ENCODE peak calls at places on chromosomes 13 and 19, in four cellular contexts. B is breast epithelium; I is effector memory CD4-positive, alpha-beta T cell; X is adrenal gland. V is an unnamed sample.

GRCh38 chr19:38842439-38843174 is 7.2 kb downstream of the HNRNPL start:
- DNase-seq in B (no peak), I (peak), X (no peak), V (no peak)

GRCh38 chr13:24127116-24127631 is 33.3 kb upstream of the SPATA13 start:
- DNase-seq in B (no peak), I (no peak), X (no peak), V (peak)

GRCh38 chr19:42540071-42540553 is 11.8 kb upstream of the CEACAM1 start:
- DNase-seq in B (no peak), I (no peak), X (peak), V (no peak)

GRCh38 chr19:16736709-16737108 is 17.1 kb downstream of the NWD1 start:
- DNase-seq in B (no peak), I (no peak), X (no peak), V (no peak)

GRCh38 chr13:84400711-84401110 is 518.4 kb upstream of the SLITRK1 start:
- DNase-seq in B (no peak), I (no peak), X (no peak), V (no peak)

GRCh38 chr19:2533686-2534085 is 57.8 kb downstream of the GADD45B start:
- DNase-seq in B (no peak), I (no peak), X (no peak), V (no peak)

GRCh38 chr13:48749144-48749543 is 95.4 kb downstream of the CYSLTR2 start:
- DNase-seq in B (no peak), I (no peak), X (peak), V (no peak)

GRCh38 chr13:104372128-104372527 is 1305.9 kb upstream of the SLC10A2 start:
- DNase-seq in B (no peak), I (no peak), X (no peak), V (no peak)

GRCh38 chr13:71879129-71879535 is 12.1 kb upstream of the DACH1 start:
- DNase-seq in B (no peak), I (no peak), X (no peak), V (no peak)

GRCh38 chr19:13954185-13954584 is 1.9 kb downstream of the DCAF15 start:
- DNase-seq in B (no peak), I (no peak), X (no peak), V (no peak)

GRCh38 chr13:72565893-72566292 is 161.5 kb downstream of the MZT1 start:
- DNase-seq in B (no peak), I (no peak), X (no peak), V (no peak)

GRCh38 chr13:31880849-31881494 is 141.6 kb downstream of the RXFP2 start:
- DNase-seq in B (no peak), I (no peak), X (no peak), V (no peak)

GRCh38 chr19:41223431-41224234 is 4.6 kb downstream of the AXL start:
- DNase-seq in B (no peak), I (no peak), X (peak), V (no peak)

GRCh38 chr13:101626925-101627555 is 174.6 kb downstream of the ITGBL1 start:
- DNase-seq in B (no peak), I (no peak), X (no peak), V (peak)

GRCh38 chr13:41306271-41307150 is 4.6 kb upstream of the NAA16 start:
- DNase-seq in B (no peak), I (no peak), X (no peak), V (no peak)

GRCh38 chr19:50377051-50377441 is 789 bp downstream of the NR1H2 start:
- DNase-seq in B (peak), I (peak), X (no peak), V (no peak)

GRCh38 chr13:31982540-31982939 is 49.0 kb upstream of the FRY start:
- DNase-seq in B (peak), I (no peak), X (peak), V (no peak)

GRCh38 chr13:25756916-25757315 is 294.9 kb downstream of the SHISA2 start:
- DNase-seq in B (no peak), I (no peak), X (no peak), V (no peak)

GRCh38 chr13:33487575-33488243 is 202.2 kb upstream of the STARD13 start:
- DNase-seq in B (no peak), I (no peak), X (peak), V (no peak)

GRCh38 chr19:55270172-55270942 is 9.6 kb downstream of the HSPBP1 start:
- DNase-seq in B (no peak), I (no peak), X (no peak), V (no peak)
- H3K4me3 ChIP-seq in B (no peak), I (no peak), X (no peak), V (no peak)

DNA sequence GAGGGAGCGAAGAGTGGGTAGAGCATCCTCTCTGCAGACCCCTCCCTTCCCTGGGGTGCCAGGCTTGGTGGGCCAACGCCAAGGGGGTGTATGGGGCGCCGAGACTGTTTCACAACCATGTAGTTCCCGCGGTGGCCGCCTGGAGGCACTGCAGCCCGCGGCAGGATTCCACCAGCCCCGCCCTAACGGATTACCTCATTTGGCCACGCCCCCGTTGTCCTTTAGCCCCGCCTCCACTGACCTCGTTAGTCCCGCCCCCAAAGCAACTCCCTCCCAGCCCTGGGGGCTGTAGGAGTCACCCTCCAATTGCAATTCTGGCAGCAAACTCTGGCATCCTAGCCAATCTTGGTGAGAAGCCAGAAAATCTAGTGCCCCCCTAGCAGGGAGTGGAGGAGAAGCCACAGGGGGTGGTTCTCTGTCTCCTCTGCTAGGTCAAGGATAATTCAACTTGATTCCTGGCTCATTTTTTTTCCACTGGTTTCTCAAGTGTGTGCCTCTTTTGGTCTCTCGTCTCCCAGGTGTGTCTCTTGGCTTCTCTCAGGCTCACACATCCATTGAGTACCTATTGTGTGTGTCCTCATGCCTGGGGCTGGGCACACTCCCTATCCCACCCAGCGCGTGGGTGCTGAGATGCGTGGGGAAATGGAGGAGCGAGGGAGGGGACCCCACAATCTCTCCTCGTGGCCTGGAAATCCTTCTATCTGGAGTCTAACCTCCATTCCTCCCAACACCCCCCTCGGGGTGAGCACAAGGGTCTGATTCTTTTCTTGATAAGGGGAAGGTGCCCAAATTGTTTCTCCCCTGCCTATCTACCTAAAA is 2.0 kb downstream of the OLFM2 start:
- DNase-seq in B (no peak), I (peak), X (peak), V (peak)
- H3K4me3 ChIP-seq in B (no peak), I (no peak), X (no peak), V (no peak)

DNA sequence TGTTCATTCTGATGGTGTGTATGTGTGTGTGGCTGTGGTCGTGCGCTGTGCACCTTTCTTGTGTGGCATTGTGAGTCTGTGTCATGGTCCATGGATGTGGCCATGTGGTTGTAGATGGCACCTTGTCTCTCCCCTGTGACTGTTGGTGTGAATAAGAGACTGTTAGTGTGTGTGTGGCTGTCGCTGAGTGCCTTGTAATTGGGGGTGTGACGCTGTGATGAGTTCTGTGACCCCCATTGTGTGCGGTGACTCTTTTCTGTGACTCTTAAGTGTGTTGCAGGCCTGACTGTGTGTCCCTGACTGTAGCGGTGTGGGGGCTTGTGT is 804 bp downstream of the PLPPR2 start:
- DNase-seq in B (no peak), I (no peak), X (no peak), V (no peak)
- H3K4me3 ChIP-seq in B (peak), I (peak), X (peak), V (peak)

GRCh38 chr19:12834976-12835757 is 788 bp upstream of the RTBDN start:
- DNase-seq in B (no peak), I (no peak), X (no peak), V (no peak)
- H3K4me3 ChIP-seq in B (no peak), I (no peak), X (no peak), V (no peak)

GRCh38 chr19:33797821-33798633 is 1.4 kb downstream of the KCTD15 start:
- DNase-seq in B (no peak), I (peak), X (no peak), V (no peak)
- H3K4me3 ChIP-seq in B (peak), I (peak), X (peak), V (no peak)

DNA sequence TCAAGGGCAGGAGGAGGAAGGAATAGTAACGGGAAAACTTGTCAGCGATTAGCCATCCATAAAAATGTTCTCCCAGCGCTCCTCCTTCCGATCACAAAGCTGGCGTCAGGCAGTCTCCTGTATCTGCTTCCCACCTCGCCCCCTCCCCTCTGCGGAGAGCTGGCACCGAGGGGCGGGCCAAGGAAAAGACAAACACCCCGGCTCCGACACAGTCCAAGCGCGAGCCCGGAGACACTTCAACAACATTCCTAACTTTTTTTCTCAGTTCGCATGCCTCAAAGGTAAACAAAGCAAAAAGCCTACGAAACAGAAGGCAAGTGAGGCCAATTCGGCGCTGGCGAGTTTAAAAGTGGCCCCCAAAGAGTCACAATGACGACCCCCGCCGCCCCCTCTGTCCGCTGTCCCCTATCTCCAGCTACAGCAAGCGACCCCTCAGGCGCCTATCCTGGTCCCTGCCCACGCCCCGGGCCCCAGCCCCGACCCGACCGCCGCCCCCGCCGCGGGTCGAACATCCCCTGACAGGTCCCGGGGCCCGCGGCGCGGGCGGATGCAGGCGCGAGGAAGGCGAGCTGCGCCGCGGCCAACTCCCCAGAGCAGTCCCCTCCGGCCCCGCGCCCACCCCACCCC is 719 bp downstream of the SMAD9 start:
- DNase-seq in B (no peak), I (no peak), X (no peak), V (no peak)
- H3K4me3 ChIP-seq in B (peak), I (no peak), X (peak), V (no peak)

GRCh38 chr19:15502264-15502663 is 6.1 kb upstream of the CYP4F22 start:
- DNase-seq in B (no peak), I (no peak), X (no peak), V (no peak)

GRCh38 chr19:15507068-15508034 is 974 bp upstream of the CYP4F22 start:
- DNase-seq in B (no peak), I (no peak), X (no peak), V (no peak)

GRCh38 chr19:15511671-15512424 is 3.5 kb downstream of the CYP4F22 start:
- DNase-seq in B (no peak), I (no peak), X (no peak), V (no peak)

GRCh38 chr19:15506074-15506565 is 2.2 kb upstream of the CYP4F22 start:
- DNase-seq in B (no peak), I (no peak), X (no peak), V (no peak)

GRCh38 chr19:15508035-15508710 is at the start of gene CYP4F22:
- DNase-seq in B (no peak), I (no peak), X (no peak), V (no peak)
- H3K4me3 ChIP-seq in B (peak), I (peak), X (no peak), V (no peak)

GRCh38 chr19:45615795-45616708 is 14.0 kb upstream of the GPR4 start:
- DNase-seq in B (no peak), I (peak), X (peak), V (peak)
- H3K4me3 ChIP-seq in B (no peak), I (no peak), X (no peak), V (no peak)

DNA sequence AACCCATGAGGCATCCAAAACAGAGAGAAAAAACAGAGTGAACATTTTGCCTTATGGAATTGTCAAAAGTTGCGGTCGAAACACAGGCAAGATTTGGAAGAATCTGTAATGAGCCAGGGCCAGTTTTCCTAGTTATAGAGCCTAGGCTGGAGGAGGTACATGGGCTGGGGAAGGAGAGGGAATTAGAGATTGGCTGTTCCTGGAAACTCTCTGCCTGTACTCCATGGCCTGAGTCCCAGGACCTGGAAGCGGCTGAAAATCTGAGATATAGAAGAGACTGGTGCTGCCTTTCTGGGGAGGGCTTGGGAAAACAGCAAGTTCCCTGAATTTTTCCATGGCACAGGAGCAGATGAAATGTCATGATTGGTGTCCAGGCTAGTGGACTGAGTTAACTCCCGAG is 122.8 kb upstream of the KLF12 start:
- DNase-seq in B (no peak), I (no peak), X (no peak), V (no peak)
- H3K4me3 ChIP-seq in B (no peak), I (no peak), X (no peak), V (no peak)

GRCh38 chr13:109870281-109871017 is 84.1 kb upstream of the IRS2 start:
- DNase-seq in B (no peak), I (no peak), X (no peak), V (no peak)
- H3K4me3 ChIP-seq in B (peak), I (no peak), X (no peak), V (no peak)

V was measured in DND-41.